ENCODE peak calls at places on chromosomes 7 and 10, in nine cellular contexts. H, V, A, E, W, U, J, L and I are unnamed samples.

GRCh38 chr10:80544316-80544953 is 6.7 kb downstream of the SH2D4B start:
- DNase-seq in H (no peak), V (no peak), A (no peak), E (no peak), W (no peak), U (no peak), J (no peak), L (no peak), I (no peak)

GRCh38 chr7:137169282-137169698 is 174.2 kb downstream of the PTN start:
- DNase-seq in H (peak; percentile 58), V (peak; percentile 51), A (peak; percentile 73), E (peak; percentile 85), W (peak; percentile 59), U (no peak), J (no peak), L (no peak), I (peak; percentile 70)

GRCh38 chr10:77541944-77542343 is 95.7 kb downstream of the KCNMA1 start:
- DNase-seq in H (no peak), V (no peak), A (no peak), E (no peak), W (no peak), U (no peak), J (no peak), L (no peak), I (no peak)

GRCh38 chr10:29590598-29591415 is 44.0 kb downstream of the SVIL start:
- DNase-seq in H (peak; percentile 59), V (peak; percentile 33), A (peak; percentile 29), E (peak; percentile 58), W (no peak), U (no peak), J (peak; percentile 69), L (no peak), I (peak; percentile 54)

GRCh38 chr10:78335691-78336401 is 302.2 kb downstream of the RPS24 start:
- DNase-seq in H (peak; percentile 49), V (no peak), A (no peak), E (no peak), W (peak; percentile 28), U (no peak), J (no peak), L (no peak), I (no peak)

GRCh38 chr7:138429577-138430250 is 30.3 kb upstream of the TRIM24 start:
- DNase-seq in H (no peak), V (no peak), A (no peak), E (peak; percentile 9), W (no peak), U (no peak), J (no peak), L (no peak), I (no peak)

GRCh38 chr10:104424719-104425118 is 71.1 kb downstream of the CFAP58 start:
- DNase-seq in H (no peak), V (no peak), A (no peak), E (no peak), W (no peak), U (no peak), J (no peak), L (no peak), I (peak; percentile 31)

GRCh38 chr7:43954524-43955228 is 28.4 kb downstream of the UBE2D4 start:
- DNase-seq in H (peak; percentile 68), V (peak; percentile 49), A (peak; percentile 37), E (peak; percentile 57), W (no peak), U (no peak), J (no peak), L (no peak), I (peak; percentile 73)

GRCh38 chr7:17625038-17625437 is 315.3 kb downstream of the SNX13 start:
- DNase-seq in H (peak; percentile 92), V (no peak), A (peak; percentile 46), E (no peak), W (no peak), U (no peak), J (no peak), L (no peak), I (no peak)

GRCh38 chr7:37504791-37505190 is 56.1 kb upstream of the ELMO1 start:
- DNase-seq in H (no peak), V (no peak), A (no peak), E (no peak), W (no peak), U (no peak), J (no peak), L (no peak), I (no peak)

GRCh38 chr10:101050206-101051069 is 11.4 kb upstream of the KAZALD1 start:
- DNase-seq in H (peak; percentile 30), V (no peak), A (no peak), E (peak; percentile 77), W (no peak), U (peak; percentile 74), J (peak; percentile 41), L (peak; percentile 76), I (peak; percentile 72)

GRCh38 chr10:62384057-62384446 is 9.9 kb downstream of the ZNF365 start:
- DNase-seq in H (peak; percentile 91), V (no peak), A (peak; percentile 77), E (no peak), W (no peak), U (peak; percentile 22), J (no peak), L (peak; percentile 11), I (peak; percentile 89)

GRCh38 chr10:119413738-119414611 is 128.5 kb downstream of the RGS10 start:
- DNase-seq in H (peak; percentile 29), V (no peak), A (no peak), E (peak; percentile 69), W (no peak), U (no peak), J (no peak), L (no peak), I (no peak)